ENCODE peak calls at places on chromosomes 1 and 21, in nine cellular contexts. Y is H9; A is non-pigmented ciliary epithelial cell; P is mesenteric fat pad; M is hepatocyte; D is mesothelial cell of epicardium; X is stimulated activated CD4-positive, alpha-beta T cell treated with anti-CD3 and anti-CD28 coated beads, Interleukin-1b, Interleukin-23, amount 100 ng/mL, for 4 hours; Z is T-helper 1 cell; C is SK-N-DZ. J is an unnamed sample.

GRCh38 chr21:37071561-37072238 is 1.2 kb downstream of the PIGP start:
- DNase-seq in A (peak), P (no peak), M (peak), X (no peak), Z (peak), D (no peak), Y (no peak), C (peak), J (peak)

GRCh38 chr1:192003295-192004083 is 154.8 kb upstream of the RGS18 start:
- DNase-seq in C (peak), D (no peak), A (no peak), P (no peak), M (no peak), Y (no peak), X (no peak), Z (peak), J (no peak)

GRCh38 chr1:230127105-230128054 is 60.3 kb downstream of the GALNT2 start:
- DNase-seq in X (peak), A (no peak), D (no peak), M (no peak), C (no peak), Y (no peak), P (no peak), Z (peak), J (no peak)

GRCh38 chr1:230855886-230856285 is 12.4 kb downstream of the C1orf198 start:
- DNase-seq in P (no peak), Y (no peak), X (no peak), C (no peak), Z (no peak), D (no peak), A (no peak), M (no peak), J (no peak)

GRCh38 chr1:213008564-213008963 is 7.1 kb downstream of the ANGEL2 start:
- DNase-seq in X (no peak), Y (no peak), D (no peak), M (no peak), C (no peak), Z (peak), P (no peak), A (no peak), J (no peak)

GRCh38 chr1:5279127-5279526 is 624.7 kb downstream of the AJAP1 start:
- DNase-seq in P (no peak), D (no peak), Z (no peak), C (no peak), Y (no peak), X (no peak), A (no peak), M (no peak), J (no peak)

GRCh38 chr1:192010406-192010805 is 147.9 kb upstream of the RGS18 start:
- DNase-seq in Y (no peak), Z (no peak), D (no peak), C (no peak), M (no peak), A (no peak), X (no peak), P (no peak), J (no peak)

GRCh38 chr1:7265771-7266371 is 480.6 kb downstream of the CAMTA1 start:
- DNase-seq in D (peak), A (peak), M (peak), C (no peak), Y (no peak), P (no peak), X (no peak), Z (peak), J (no peak)

GRCh38 chr1:90718411-90719320 is 1.6 kb upstream of the BARHL2 start:
- DNase-seq in M (no peak), C (no peak), Z (no peak), X (no peak), D (no peak), Y (peak), A (no peak), P (no peak), J (no peak)

GRCh38 chr21:38903578-38904193 is 98.0 kb downstream of the ETS2 start:
- DNase-seq in D (no peak), Y (no peak), M (peak), P (no peak), X (no peak), A (no peak), Z (no peak), C (no peak), J (no peak)

GRCh38 chr1:241939798-241940197 is 17.8 kb upstream of the BECN2 start:
- DNase-seq in P (no peak), A (no peak), Z (no peak), M (no peak), C (no peak), D (no peak), X (no peak), Y (no peak), J (no peak)

GRCh38 chr1:24900985-24901781 is 28.9 kb downstream of the RUNX3 start:
- DNase-seq in P (peak), C (no peak), Y (no peak), Z (no peak), X (no peak), A (no peak), D (no peak), M (no peak), J (peak)

GRCh38 chr1:36358514-36359084 is 27.1 kb downstream of the STK40 start:
- DNase-seq in D (no peak), Z (no peak), M (no peak), X (no peak), Y (no peak), P (no peak), C (no peak), A (no peak), J (no peak)

GRCh38 chr1:7389786-7390603 is 381.1 kb upstream of the VAMP3 start:
- DNase-seq in X (no peak), Z (no peak), Y (peak), M (no peak), A (no peak), C (no peak), D (peak), P (peak), J (peak)

GRCh38 chr21:18950045-18950740 is 546.6 kb upstream of the TMPRSS15 start:
- DNase-seq in P (no peak), M (no peak), A (no peak), D (no peak), Z (no peak), C (no peak), Y (no peak), X (no peak), J (no peak)

GRCh38 chr21:45525153-45525909 is 16.9 kb downstream of the SLC19A1 start:
- DNase-seq in P (peak), D (no peak), Z (no peak), X (no peak), M (peak), Y (no peak), C (no peak), A (no peak), J (peak)

GRCh38 chr21:37006521-37007291 is at the start of gene RIPPLY3:
- DNase-seq in Y (peak), M (peak), Z (peak), D (peak), X (no peak), P (peak), C (peak), A (no peak), J (no peak)

GRCh38 chr1:36609241-36610027 is 126.7 kb upstream of the CSF3R start:
- DNase-seq in A (peak), C (peak), Z (peak), X (no peak), D (no peak), P (no peak), M (peak), Y (peak), J (no peak)

GRCh38 chr1:244163131-244163530 is 112.0 kb downstream of the ZBTB18 start:
- DNase-seq in Y (no peak), X (no peak), M (no peak), P (no peak), C (no peak), D (no peak), A (no peak), Z (no peak), J (no peak)

GRCh38 chr1:76949503-76949902 is 82.2 kb downstream of the ST6GALNAC5 start:
- DNase-seq in X (no peak), C (no peak), A (no peak), M (no peak), Z (no peak), D (no peak), Y (no peak), P (no peak), J (no peak)

GRCh38 chr21:36065497-36066036 is 4.3 kb upstream of the CBR1 start:
- DNase-seq in X (no peak), Y (no peak), P (no peak), C (no peak), D (no peak), Z (peak), A (no peak), M (peak), J (no peak)

GRCh38 chr1:1206376-1207253 is at the start of gene TNFRSF18:
- DNase-seq in Z (peak), Y (peak), C (no peak), A (no peak), X (peak), M (no peak), P (no peak), D (no peak), J (peak)

GRCh38 chr1:226369110-226369509 is 38.8 kb downstream of the PARP1 start:
- DNase-seq in Z (no peak), Y (no peak), C (no peak), X (no peak), D (no peak), P (no peak), M (no peak), A (no peak), J (no peak)

GRCh38 chr1:24972257-24973242 is 42.5 kb upstream of the RUNX3 start:
- DNase-seq in M (no peak), C (no peak), Z (no peak), D (no peak), A (no peak), Y (no peak), X (no peak), P (no peak), J (peak)

GRCh38 chr1:206430031-206430983 is 40.0 kb upstream of the IKBKE start:
- DNase-seq in Z (peak), Y (no peak), X (no peak), M (no peak), D (no peak), A (peak), C (no peak), P (no peak), J (no peak)

GRCh38 chr1:182614796-182615451 is 10.7 kb upstream of the RGS16 start:
- DNase-seq in C (no peak), A (no peak), P (peak), Z (peak), M (peak), D (peak), X (peak), Y (peak), J (peak)

GRCh38 chr1:171716620-171717019 is 25.2 kb downstream of the VAMP4 start:
- DNase-seq in D (no peak), C (no peak), A (no peak), P (no peak), Y (no peak), M (no peak), X (no peak), Z (no peak), J (no peak)

GRCh38 chr1:228037401-228038386 is 30.9 kb downstream of the WNT3A start:
- DNase-seq in D (peak), X (no peak), A (peak), M (peak), C (no peak), Z (peak), P (peak), Y (peak), J (peak)

GRCh38 chr1:4218619-4219018 is 318.5 kb upstream of the C1orf174 start:
- DNase-seq in Z (no peak), Y (no peak), D (no peak), A (no peak), M (no peak), P (peak), X (no peak), C (no peak), J (no peak)